ENCODE peak calls at places on chromosomes 16 and 17, in four cellular contexts. One of them, this sample, is unnamed.

GRCh38 chr17:46071796-46072195 is 72.7 kb downstream of the STH start:
- DNase-seq in HL-60: no peak
- DNase-seq in K562: no peak
- DNase-seq in GM12878: no peak
- DNase-seq in this sample: no peak

GRCh38 chr16:977096-977701 is 4.4 kb upstream of the SOX8 start:
- DNase-seq in HL-60: no peak
- DNase-seq in K562: no peak
- DNase-seq in GM12878: no peak
- DNase-seq in this sample: no peak

GRCh38 chr17:8488931-8489330 is 53.2 kb downstream of the NDEL1 start:
- DNase-seq in GM12878: no peak
- DNase-seq in HL-60: no peak
- DNase-seq in K562: peak; percentile 9
- DNase-seq in this sample: no peak

GRCh38 chr17:27552467-27552779 is 78.6 kb upstream of the LGALS9 start:
- DNase-seq in HL-60: no peak
- DNase-seq in K562: no peak
- DNase-seq in GM12878: no peak
- DNase-seq in this sample: no peak

GRCh38 chr16:89954462-89954861 is 5.9 kb downstream of the DEF8 start:
- DNase-seq in HL-60: no peak
- DNase-seq in GM12878: no peak
- DNase-seq in K562: no peak
- DNase-seq in this sample: no peak

GRCh38 chr17:3536736-3537135 is 20.9 kb downstream of the TRPV3 start:
- DNase-seq in HL-60: no peak
- DNase-seq in K562: no peak
- DNase-seq in GM12878: no peak
- DNase-seq in this sample: no peak

GRCh38 chr17:37373530-37374159 is 2.1 kb upstream of the C17orf78 start:
- DNase-seq in HL-60: peak; percentile 64
- DNase-seq in K562: peak; percentile 90
- DNase-seq in GM12878: no peak
- DNase-seq in this sample: no peak

GRCh38 chr17:17151962-17152361 is 54.2 kb downstream of the PLD6 start:
- DNase-seq in GM12878: no peak
- DNase-seq in HL-60: no peak
- DNase-seq in K562: no peak
- DNase-seq in this sample: no peak

GRCh38 chr17:39016193-39017153 is 49.3 kb upstream of the FBXO47 start:
- DNase-seq in HL-60: peak; percentile 45
- DNase-seq in GM12878: no peak
- DNase-seq in K562: no peak
- DNase-seq in this sample: no peak

GRCh38 chr17:27430882-27431491 is 25.3 kb upstream of the KSR1 start:
- DNase-seq in HL-60: no peak
- DNase-seq in K562: peak; percentile 59
- DNase-seq in GM12878: no peak
- DNase-seq in this sample: no peak

GRCh38 chr17:73226556-73227172 is 33.8 kb downstream of the COG1 start:
- DNase-seq in K562: no peak
- DNase-seq in HL-60: no peak
- DNase-seq in GM12878: no peak
- DNase-seq in this sample: no peak

GRCh38 chr17:29584452-29585079 is 4.9 kb downstream of the GIT1 start:
- DNase-seq in GM12878: no peak
- DNase-seq in K562: no peak
- DNase-seq in HL-60: no peak
- DNase-seq in this sample: no peak

GRCh38 chr17:57448288-57449283 is 192.3 kb downstream of the MSI2 start:
- DNase-seq in K562: no peak
- DNase-seq in HL-60: no peak
- DNase-seq in GM12878: no peak
- DNase-seq in this sample: no peak

GRCh38 chr16:81861503-81861902 is 82.4 kb downstream of the PLCG2 start:
- DNase-seq in GM12878: no peak
- DNase-seq in HL-60: no peak
- DNase-seq in K562: no peak
- DNase-seq in this sample: no peak

GRCh38 chr17:40600486-40601046 is 35.3 kb upstream of the CCR7 start:
- DNase-seq in HL-60: no peak
- DNase-seq in K562: no peak
- DNase-seq in GM12878: no peak
- DNase-seq in this sample: no peak

GRCh38 chr16:14301150-14302030 is 230.3 kb downstream of the MRTFB start:
- DNase-seq in K562: peak; percentile 44
- DNase-seq in GM12878: no peak
- DNase-seq in HL-60: no peak
- DNase-seq in this sample: no peak

GRCh38 chr16:28013392-28013791 is 50.1 kb downstream of the GSG1L start:
- DNase-seq in K562: no peak
- DNase-seq in GM12878: no peak
- DNase-seq in HL-60: no peak
- DNase-seq in this sample: no peak

GRCh38 chr17:49776864-49777263 is 11.6 kb upstream of the KAT7 start:
- DNase-seq in K562: no peak
- DNase-seq in HL-60: no peak
- DNase-seq in GM12878: no peak
- DNase-seq in this sample: no peak

GRCh38 chr17:43873091-43873490 is 26.1 kb downstream of the CD300LG start:
- DNase-seq in K562: no peak
- DNase-seq in GM12878: no peak
- DNase-seq in HL-60: no peak
- DNase-seq in this sample: no peak

GRCh38 chr16:72313903-72314302 is 141.9 kb upstream of the PMFBP1 start:
- DNase-seq in GM12878: no peak
- DNase-seq in HL-60: no peak
- DNase-seq in K562: no peak
- DNase-seq in this sample: no peak

GRCh38 chr17:72970794-72971512 is 121.5 kb downstream of the SLC39A11 start:
- DNase-seq in HL-60: no peak
- DNase-seq in K562: no peak
- DNase-seq in GM12878: no peak
- DNase-seq in this sample: no peak

GRCh38 chr17:34171245-34171818 is 83.8 kb upstream of the CCL2 start:
- DNase-seq in K562: peak; percentile 84
- DNase-seq in HL-60: peak; percentile 31
- DNase-seq in GM12878: no peak
- DNase-seq in this sample: peak; percentile 35

GRCh38 chr16:73062640-73063283 is 14.8 kb upstream of the ZFHX3 start:
- DNase-seq in GM12878: no peak
- DNase-seq in HL-60: no peak
- DNase-seq in K562: no peak
- DNase-seq in this sample: peak; percentile 34

GRCh38 chr16:72752004-72752695 is 295.8 kb downstream of the ZFHX3 start:
- DNase-seq in HL-60: no peak
- DNase-seq in GM12878: no peak
- DNase-seq in K562: no peak
- DNase-seq in this sample: no peak

GRCh38 chr16:12796498-12796897 is 7.2 kb downstream of the CPPED1 start:
- DNase-seq in GM12878: no peak
- DNase-seq in HL-60: no peak
- DNase-seq in K562: no peak
- DNase-seq in this sample: no peak

GRCh38 chr17:10200645-10201044 is 2.2 kb upstream of the GAS7 start:
- DNase-seq in GM12878: no peak
- DNase-seq in HL-60: no peak
- DNase-seq in K562: no peak
- DNase-seq in this sample: no peak

GRCh38 chr16:87560428-87561199 is 41.7 kb upstream of the JPH3 start:
- DNase-seq in K562: peak; percentile 93
- DNase-seq in HL-60: no peak
- DNase-seq in GM12878: no peak
- DNase-seq in this sample: peak; percentile 63

GRCh38 chr16:70805380-70805779 is 4.4 kb upstream of the VAC14 start:
- DNase-seq in GM12878: no peak
- DNase-seq in HL-60: no peak
- DNase-seq in K562: no peak
- DNase-seq in this sample: no peak

GRCh38 chr17:44279586-44280344 is 11.8 kb upstream of the SLC4A1 start:
- DNase-seq in HL-60: peak; percentile 49
- DNase-seq in GM12878: peak; percentile 66
- DNase-seq in K562: peak; percentile 92
- DNase-seq in this sample: no peak

GRCh38 chr16:75262104-75262799 is 10.8 kb upstream of the BCAR1 start:
- DNase-seq in HL-60: no peak
- DNase-seq in GM12878: no peak
- DNase-seq in K562: no peak
- DNase-seq in this sample: no peak

GRCh38 chr17:54172096-54172495 is 349.4 kb downstream of the KIF2B start:
- DNase-seq in GM12878: no peak
- DNase-seq in HL-60: no peak
- DNase-seq in K562: no peak
- DNase-seq in this sample: no peak

GRCh38 chr16:2458887-2459646 is 842 bp upstream of the TEDC2 start:
- DNase-seq in K562: no peak
- DNase-seq in HL-60: no peak
- DNase-seq in GM12878: no peak
- DNase-seq in this sample: no peak

GRCh38 chr16:1691956-1692355 is 13.9 kb downstream of the JPT2 start:
- DNase-seq in K562: no peak
- DNase-seq in GM12878: no peak
- DNase-seq in HL-60: no peak
- DNase-seq in this sample: no peak

GRCh38 chr17:46770818-46771600 is 47.5 kb downstream of the WNT3 start:
- DNase-seq in HL-60: no peak
- DNase-seq in K562: peak; percentile 72
- DNase-seq in GM12878: no peak
- DNase-seq in this sample: no peak

GRCh38 chr17:64262422-64263260 is at the start of gene TEX2:
- DNase-seq in GM12878: no peak
- DNase-seq in HL-60: no peak
- DNase-seq in K562: peak; percentile 62
- DNase-seq in this sample: peak; percentile 52

GRCh38 chr16:20971420-20971819 is 70.8 kb downstream of the LYRM1 start:
- DNase-seq in HL-60: no peak
- DNase-seq in GM12878: no peak
- DNase-seq in K562: no peak
- DNase-seq in this sample: no peak

GRCh38 chr16:78925071-78925714 is 675.3 kb downstream of the MAF start:
- DNase-seq in K562: peak; percentile 60
- DNase-seq in HL-60: no peak
- DNase-seq in GM12878: no peak
- DNase-seq in this sample: peak; percentile 6

GRCh38 chr17:36703860-36704266 is 102.5 kb downstream of the MRM1 start:
- DNase-seq in GM12878: no peak
- DNase-seq in K562: peak; percentile 70
- DNase-seq in HL-60: no peak
- DNase-seq in this sample: peak; percentile 41

GRCh38 chr17:66855204-66855603 is 20.3 kb downstream of the CACNG5 start:
- DNase-seq in K562: peak; percentile 62
- DNase-seq in HL-60: no peak
- DNase-seq in GM12878: no peak
- DNase-seq in this sample: no peak
- TF ChIP-seq SPI1 in K562: no peak
- TF ChIP-seq SPI1 in HL-60: no peak
- TF ChIP-seq SPI1 in GM12878: no peak
- TF ChIP-seq SPI1 in this sample: no peak

GRCh38 chr16:88782454-88783390 is 2.3 kb downstream of the PIEZO1 start:
- DNase-seq in GM12878: no peak
- DNase-seq in HL-60: no peak
- DNase-seq in K562: peak; percentile 65
- DNase-seq in this sample: no peak

GRCh38 chr16:88784856-88785105 is 239 bp downstream of the PIEZO1 start:
- DNase-seq in K562: no peak
- DNase-seq in HL-60: no peak
- DNase-seq in GM12878: no peak
- DNase-seq in this sample: no peak

GRCh38 chr16:88785106-88785924 is at the start of gene PIEZO1:
- DNase-seq in HL-60: no peak
- DNase-seq in K562: peak; percentile 89
- DNase-seq in GM12878: no peak
- DNase-seq in this sample: peak; percentile 83

GRCh38 chr16:88783391-88784073 is 1.5 kb downstream of the PIEZO1 start:
- DNase-seq in K562: no peak
- DNase-seq in HL-60: no peak
- DNase-seq in GM12878: no peak
- DNase-seq in this sample: no peak

GRCh38 chr16:88784074-88784855 is 755 bp downstream of the PIEZO1 start:
- DNase-seq in K562: peak; percentile 77
- DNase-seq in HL-60: no peak
- DNase-seq in GM12878: no peak
- DNase-seq in this sample: no peak
- TF ChIP-seq POLR2AphosphoS5 in K562: no peak
- TF ChIP-seq POLR2AphosphoS5 in HL-60: no peak
- TF ChIP-seq POLR2AphosphoS5 in GM12878: no peak
- TF ChIP-seq POLR2AphosphoS5 in this sample: no peak

GRCh38 chr16:22139008-22139407 is 23.3 kb upstream of the SDR42E2 start:
- DNase-seq in K562: no peak
- DNase-seq in HL-60: no peak
- DNase-seq in GM12878: no peak
- DNase-seq in this sample: no peak
- TF ChIP-seq SPI1 in K562: no peak
- TF ChIP-seq SPI1 in HL-60: no peak
- TF ChIP-seq SPI1 in GM12878: no peak
- TF ChIP-seq SPI1 in this sample: no peak

GRCh38 chr17:74432484-74433391 is 850 bp downstream of the GPRC5C start:
- DNase-seq in GM12878: no peak
- DNase-seq in HL-60: no peak
- DNase-seq in K562: no peak
- DNase-seq in this sample: no peak

GRCh38 chr17:74429604-74430384 is 2.1 kb upstream of the GPRC5C start:
- DNase-seq in K562: no peak
- DNase-seq in GM12878: no peak
- DNase-seq in HL-60: no peak
- DNase-seq in this sample: no peak

GRCh38 chr17:74430706-74431567 is 951 bp upstream of the GPRC5C start:
- DNase-seq in K562: peak; percentile 68
- DNase-seq in HL-60: peak; percentile 41
- DNase-seq in GM12878: peak; percentile 26
- DNase-seq in this sample: peak; percentile 67

GRCh38 chr17:74431568-74432483 is at the start of gene GPRC5C:
- DNase-seq in HL-60: peak; percentile 45
- DNase-seq in K562: peak; percentile 55
- DNase-seq in GM12878: no peak
- DNase-seq in this sample: peak; percentile 80

DNA sequence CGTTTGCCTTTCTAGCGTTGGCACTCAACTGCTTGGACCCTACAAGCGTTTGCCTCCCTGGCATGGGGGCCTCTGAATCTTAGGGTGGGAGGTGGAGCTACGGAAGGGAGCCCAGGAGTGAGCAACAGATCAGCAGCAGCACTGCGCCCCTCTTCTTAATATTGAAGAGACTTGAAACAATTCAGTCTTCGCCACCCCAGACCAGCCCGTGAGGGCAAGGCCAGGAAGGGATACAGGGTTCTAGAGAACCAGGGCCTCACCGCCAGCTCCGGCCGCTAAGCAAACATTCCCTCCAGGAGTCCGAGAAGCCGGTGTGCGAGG is 1.5 kb upstream of the GPRC5C start:
- DNase-seq in HL-60: no peak
- DNase-seq in GM12878: no peak
- DNase-seq in K562: no peak
- DNase-seq in this sample: no peak
- TF ChIP-seq POLR2AphosphoS5 in HL-60: no peak
- TF ChIP-seq POLR2AphosphoS5 in GM12878: no peak
- TF ChIP-seq POLR2AphosphoS5 in K562: no peak
- TF ChIP-seq POLR2AphosphoS5 in this sample: no peak

GRCh38 chr16:46775214-46775613 is 27.1 kb upstream of the MYLK3 start:
- DNase-seq in K562: no peak
- DNase-seq in GM12878: no peak
- DNase-seq in HL-60: no peak
- DNase-seq in this sample: no peak
- TF ChIP-seq SPI1 in K562: no peak
- TF ChIP-seq SPI1 in GM12878: no peak
- TF ChIP-seq SPI1 in HL-60: no peak
- TF ChIP-seq SPI1 in this sample: no peak